ENCODE peak calls at places on chromosomes 11 and 22, in nine cellular contexts. One of them, this sample, is unnamed.

GRCh38 chr22:48490513-48491411 is 1336.9 kb downstream of the BRD1 start:
- DNase-seq in progenitor cell of endocrine pancreas: no peak
- DNase-seq in tibial nerve: no peak
- DNase-seq in foreskin fibroblast: no peak
- DNase-seq in DND-41: no peak
- DNase-seq in LNCaP clone FGC: no peak
- DNase-seq in lower lobe of right lung: no peak
- DNase-seq in NB4: no peak
- DNase-seq in Peyer's patch: peak; percentile 31
- DNase-seq in this sample: no peak

GRCh38 chr22:49011769-49012598 is 815.7 kb downstream of the BRD1 start:
- DNase-seq in progenitor cell of endocrine pancreas: no peak
- DNase-seq in tibial nerve: no peak
- DNase-seq in foreskin fibroblast: no peak
- DNase-seq in DND-41: no peak
- DNase-seq in LNCaP clone FGC: no peak
- DNase-seq in lower lobe of right lung: peak; percentile 9
- DNase-seq in NB4: no peak
- DNase-seq in Peyer's patch: peak; percentile 39
- DNase-seq in this sample: no peak

GRCh38 chr22:36339171-36340065 is 48.3 kb downstream of the MYH9 start:
- DNase-seq in progenitor cell of endocrine pancreas: no peak
- DNase-seq in tibial nerve: no peak
- DNase-seq in foreskin fibroblast: peak; percentile 76
- DNase-seq in DND-41: no peak
- DNase-seq in LNCaP clone FGC: no peak
- DNase-seq in lower lobe of right lung: no peak
- DNase-seq in NB4: no peak
- DNase-seq in Peyer's patch: no peak
- DNase-seq in this sample: no peak

GRCh38 chr22:47190276-47190956 is 428.0 kb downstream of the TBC1D22A start:
- DNase-seq in progenitor cell of endocrine pancreas: no peak
- DNase-seq in tibial nerve: no peak
- DNase-seq in foreskin fibroblast: no peak
- DNase-seq in DND-41: no peak
- DNase-seq in LNCaP clone FGC: no peak
- DNase-seq in lower lobe of right lung: peak; percentile 41
- DNase-seq in NB4: no peak
- DNase-seq in Peyer's patch: peak; percentile 39
- DNase-seq in this sample: peak; percentile 7

GRCh38 chr11:48005133-48005532 is 24.8 kb downstream of the PTPRJ start:
- DNase-seq in progenitor cell of endocrine pancreas: no peak
- DNase-seq in tibial nerve: no peak
- DNase-seq in foreskin fibroblast: no peak
- DNase-seq in DND-41: no peak
- DNase-seq in LNCaP clone FGC: no peak
- DNase-seq in lower lobe of right lung: no peak
- DNase-seq in NB4: no peak
- DNase-seq in Peyer's patch: no peak
- DNase-seq in this sample: no peak

GRCh38 chr11:24422371-24422770 is 74.5 kb upstream of the LUZP2 start:
- DNase-seq in progenitor cell of endocrine pancreas: no peak
- DNase-seq in tibial nerve: no peak
- DNase-seq in foreskin fibroblast: no peak
- DNase-seq in DND-41: no peak
- DNase-seq in LNCaP clone FGC: no peak
- DNase-seq in lower lobe of right lung: no peak
- DNase-seq in NB4: no peak
- DNase-seq in Peyer's patch: no peak
- DNase-seq in this sample: no peak

GRCh38 chr11:17208257-17208999 is 642 bp upstream of the PIK3C2A start:
- DNase-seq in progenitor cell of endocrine pancreas: peak; percentile 56
- DNase-seq in tibial nerve: peak; percentile 33
- DNase-seq in foreskin fibroblast: no peak
- DNase-seq in DND-41: no peak
- DNase-seq in LNCaP clone FGC: peak; percentile 86
- DNase-seq in lower lobe of right lung: no peak
- DNase-seq in NB4: peak; percentile 60
- DNase-seq in Peyer's patch: peak; percentile 77
- DNase-seq in this sample: no peak

GRCh38 chr11:34501500-34501899 is 12.1 kb downstream of the ELF5 start:
- DNase-seq in progenitor cell of endocrine pancreas: no peak
- DNase-seq in tibial nerve: peak; percentile 28
- DNase-seq in foreskin fibroblast: peak; percentile 68
- DNase-seq in DND-41: no peak
- DNase-seq in LNCaP clone FGC: no peak
- DNase-seq in lower lobe of right lung: peak; percentile 64
- DNase-seq in NB4: peak; percentile 64
- DNase-seq in Peyer's patch: no peak
- DNase-seq in this sample: no peak

GRCh38 chr22:36998620-36999351 is 20.5 kb downstream of the TST start:
- DNase-seq in progenitor cell of endocrine pancreas: no peak
- DNase-seq in tibial nerve: no peak
- DNase-seq in foreskin fibroblast: peak; percentile 30
- DNase-seq in DND-41: no peak
- DNase-seq in LNCaP clone FGC: no peak
- DNase-seq in lower lobe of right lung: no peak
- DNase-seq in NB4: no peak
- DNase-seq in Peyer's patch: peak; percentile 71
- DNase-seq in this sample: no peak

GRCh38 chr11:130904380-130904779 is 11.9 kb downstream of the SNX19 start:
- DNase-seq in progenitor cell of endocrine pancreas: no peak
- DNase-seq in tibial nerve: no peak
- DNase-seq in foreskin fibroblast: no peak
- DNase-seq in DND-41: no peak
- DNase-seq in LNCaP clone FGC: no peak
- DNase-seq in lower lobe of right lung: no peak
- DNase-seq in NB4: no peak
- DNase-seq in Peyer's patch: no peak
- DNase-seq in this sample: no peak

GRCh38 chr11:58832246-58832645 is 12.3 kb downstream of the GLYATL2 start:
- DNase-seq in progenitor cell of endocrine pancreas: no peak
- DNase-seq in tibial nerve: no peak
- DNase-seq in foreskin fibroblast: no peak
- DNase-seq in DND-41: no peak
- DNase-seq in LNCaP clone FGC: no peak
- DNase-seq in lower lobe of right lung: no peak
- DNase-seq in NB4: no peak
- DNase-seq in Peyer's patch: no peak
- DNase-seq in this sample: no peak

GRCh38 chr11:1303196-1303821 is 6.1 kb downstream of the TOLLIP start:
- DNase-seq in progenitor cell of endocrine pancreas: no peak
- DNase-seq in tibial nerve: no peak
- DNase-seq in foreskin fibroblast: no peak
- DNase-seq in DND-41: no peak
- DNase-seq in LNCaP clone FGC: peak; percentile 88
- DNase-seq in lower lobe of right lung: peak; percentile 59
- DNase-seq in NB4: peak; percentile 22
- DNase-seq in Peyer's patch: peak; percentile 76
- DNase-seq in this sample: no peak

GRCh38 chr11:46075168-46075567 is 46.1 kb downstream of the PHF21A start:
- DNase-seq in progenitor cell of endocrine pancreas: no peak
- DNase-seq in tibial nerve: no peak
- DNase-seq in foreskin fibroblast: peak; percentile 29
- DNase-seq in DND-41: no peak
- DNase-seq in LNCaP clone FGC: no peak
- DNase-seq in lower lobe of right lung: no peak
- DNase-seq in NB4: no peak
- DNase-seq in Peyer's patch: no peak
- DNase-seq in this sample: no peak

GRCh38 chr11:16613401-16614381 is 124.8 kb upstream of the C11orf58 start:
- DNase-seq in progenitor cell of endocrine pancreas: peak; percentile 88
- DNase-seq in tibial nerve: peak; percentile 92
- DNase-seq in foreskin fibroblast: peak; percentile 69
- DNase-seq in DND-41: peak; percentile 49
- DNase-seq in LNCaP clone FGC: peak; percentile 27
- DNase-seq in lower lobe of right lung: peak; percentile 87
- DNase-seq in NB4: peak; percentile 77
- DNase-seq in Peyer's patch: peak; percentile 88
- DNase-seq in this sample: peak; percentile 28

GRCh38 chr22:44881246-44881600 is 128.6 kb downstream of the PHF21B start:
- DNase-seq in progenitor cell of endocrine pancreas: no peak
- DNase-seq in tibial nerve: no peak
- DNase-seq in foreskin fibroblast: no peak
- DNase-seq in DND-41: no peak
- DNase-seq in LNCaP clone FGC: no peak
- DNase-seq in lower lobe of right lung: no peak
- DNase-seq in NB4: no peak
- DNase-seq in Peyer's patch: no peak
- DNase-seq in this sample: no peak

GRCh38 chr22:41436322-41437113 is 10.1 kb downstream of the TOB2 start:
- DNase-seq in progenitor cell of endocrine pancreas: no peak
- DNase-seq in tibial nerve: no peak
- DNase-seq in foreskin fibroblast: no peak
- DNase-seq in DND-41: no peak
- DNase-seq in LNCaP clone FGC: no peak
- DNase-seq in lower lobe of right lung: no peak
- DNase-seq in NB4: no peak
- DNase-seq in Peyer's patch: no peak
- DNase-seq in this sample: no peak

GRCh38 chr11:3147626-3148025 is 17.5 kb downstream of the OSBPL5 start:
- DNase-seq in progenitor cell of endocrine pancreas: no peak
- DNase-seq in tibial nerve: no peak
- DNase-seq in foreskin fibroblast: no peak
- DNase-seq in DND-41: no peak
- DNase-seq in LNCaP clone FGC: no peak
- DNase-seq in lower lobe of right lung: no peak
- DNase-seq in NB4: no peak
- DNase-seq in Peyer's patch: no peak
- DNase-seq in this sample: no peak

GRCh38 chr22:30921108-30921507 is 47.5 kb downstream of the MORC2 start:
- DNase-seq in progenitor cell of endocrine pancreas: no peak
- DNase-seq in tibial nerve: no peak
- DNase-seq in foreskin fibroblast: peak; percentile 12
- DNase-seq in DND-41: no peak
- DNase-seq in LNCaP clone FGC: no peak
- DNase-seq in lower lobe of right lung: no peak
- DNase-seq in NB4: peak; percentile 52
- DNase-seq in Peyer's patch: peak; percentile 38
- DNase-seq in this sample: no peak

DNA sequence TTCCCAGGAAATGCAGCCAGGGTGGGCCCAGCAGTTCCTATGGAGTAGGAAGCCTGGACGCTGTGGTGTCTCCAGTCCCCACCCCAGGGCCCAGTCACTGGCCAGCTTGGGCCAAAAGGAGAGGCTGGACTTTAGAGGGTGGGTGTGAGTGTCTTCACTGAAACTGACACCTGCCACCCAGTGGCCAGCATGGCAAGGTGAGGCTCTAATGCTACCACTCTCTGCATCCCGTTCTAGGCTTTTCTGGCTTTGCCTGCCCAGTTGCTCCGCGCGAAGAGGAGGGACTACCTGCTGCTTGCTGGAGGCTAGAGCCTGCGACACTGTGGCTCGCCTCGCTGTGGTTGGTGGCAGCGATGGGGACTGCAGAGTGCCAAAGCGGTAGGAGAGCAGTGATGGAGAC is 35.4 kb downstream of the C22orf42 start:
- DNase-seq in progenitor cell of endocrine pancreas: no peak
- DNase-seq in tibial nerve: no peak
- DNase-seq in foreskin fibroblast: no peak
- DNase-seq in DND-41: no peak
- DNase-seq in LNCaP clone FGC: no peak
- DNase-seq in lower lobe of right lung: no peak
- DNase-seq in NB4: no peak
- DNase-seq in Peyer's patch: no peak
- DNase-seq in this sample: no peak
- TF ChIP-seq CTCF in progenitor cell of endocrine pancreas: peak; percentile 25
- TF ChIP-seq CTCF in tibial nerve: no peak
- TF ChIP-seq CTCF in foreskin fibroblast: no peak
- TF ChIP-seq CTCF in DND-41: peak; percentile 38
- TF ChIP-seq CTCF in LNCaP clone FGC: peak; percentile 64
- TF ChIP-seq CTCF in lower lobe of right lung: no peak
- TF ChIP-seq CTCF in NB4: no peak
- TF ChIP-seq CTCF in Peyer's patch: no peak
- TF ChIP-seq CTCF in this sample: no peak

GRCh38 chr11:103110406-103110805 is 1.2 kb downstream of the DYNC2H1 start:
- DNase-seq in progenitor cell of endocrine pancreas: no peak
- DNase-seq in tibial nerve: no peak
- DNase-seq in foreskin fibroblast: no peak
- DNase-seq in DND-41: no peak
- DNase-seq in LNCaP clone FGC: no peak
- DNase-seq in lower lobe of right lung: no peak
- DNase-seq in NB4: no peak
- DNase-seq in Peyer's patch: no peak
- DNase-seq in this sample: no peak
- TF ChIP-seq CTCF in progenitor cell of endocrine pancreas: peak; percentile 11
- TF ChIP-seq CTCF in tibial nerve: no peak
- TF ChIP-seq CTCF in foreskin fibroblast: peak; percentile 37
- TF ChIP-seq CTCF in DND-41: no peak
- TF ChIP-seq CTCF in LNCaP clone FGC: peak; percentile 41
- TF ChIP-seq CTCF in lower lobe of right lung: peak; percentile 18
- TF ChIP-seq CTCF in NB4: no peak
- TF ChIP-seq CTCF in Peyer's patch: no peak
- TF ChIP-seq CTCF in this sample: no peak

DNA sequence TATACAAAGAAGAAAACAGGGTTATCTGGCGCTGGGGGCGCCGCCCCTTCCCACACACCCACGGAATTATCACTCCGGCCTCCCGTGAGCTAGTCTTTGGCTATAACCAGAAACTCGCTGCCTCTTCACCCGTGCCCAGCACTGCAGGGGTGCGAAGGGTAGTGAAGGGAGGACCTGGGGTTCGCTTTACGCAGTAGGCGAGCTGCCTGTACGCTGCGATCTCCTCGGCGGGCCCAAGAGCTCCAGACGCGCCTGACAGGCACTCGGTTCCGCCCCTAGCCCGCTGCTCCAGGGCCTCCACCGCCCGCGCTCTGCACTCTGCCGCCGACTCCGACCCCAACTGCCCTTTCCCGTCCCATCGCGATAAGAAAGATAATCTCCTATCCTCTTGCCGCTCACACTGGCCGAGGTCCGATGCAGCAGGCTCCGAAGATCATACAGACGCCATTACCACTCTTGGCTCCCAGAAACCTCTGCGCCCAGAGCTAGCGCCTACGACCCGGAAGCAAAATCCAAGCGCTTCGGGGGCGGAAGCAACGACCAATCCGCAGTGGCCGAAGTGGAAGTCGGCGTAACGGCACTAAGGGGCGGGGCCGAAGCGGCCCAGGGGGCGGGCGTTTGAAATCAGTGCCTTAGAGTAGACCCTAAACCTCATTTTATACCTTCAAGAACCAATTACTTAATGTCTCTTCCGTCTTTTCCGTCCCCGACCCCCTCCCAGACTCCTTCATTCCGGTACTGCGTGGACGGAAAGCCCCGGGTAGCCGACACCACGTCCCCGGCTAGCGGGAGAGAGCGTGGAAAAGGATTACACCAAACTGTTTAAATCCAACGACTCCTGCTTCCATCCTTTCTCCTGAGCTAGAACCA is at the start of the genes CWC15 and KDM4D:
- DNase-seq in progenitor cell of endocrine pancreas: peak; percentile 82
- DNase-seq in tibial nerve: peak; percentile 92
- DNase-seq in foreskin fibroblast: peak; percentile 90
- DNase-seq in DND-41: peak; percentile 94
- DNase-seq in LNCaP clone FGC: peak; percentile 81
- DNase-seq in lower lobe of right lung: peak; percentile 96
- DNase-seq in NB4: peak; percentile 96
- DNase-seq in Peyer's patch: peak; percentile 97
- DNase-seq in this sample: peak; percentile 87
- TF ChIP-seq CTCF in progenitor cell of endocrine pancreas: no peak
- TF ChIP-seq CTCF in tibial nerve: peak; percentile 22
- TF ChIP-seq CTCF in foreskin fibroblast: no peak
- TF ChIP-seq CTCF in DND-41: no peak
- TF ChIP-seq CTCF in LNCaP clone FGC: no peak
- TF ChIP-seq CTCF in lower lobe of right lung: no peak
- TF ChIP-seq CTCF in NB4: no peak
- TF ChIP-seq CTCF in Peyer's patch: no peak
- TF ChIP-seq CTCF in this sample: no peak

GRCh38 chr22:50102946-50103345 is 13.1 kb downstream of the MOV10L1 start:
- DNase-seq in progenitor cell of endocrine pancreas: no peak
- DNase-seq in tibial nerve: no peak
- DNase-seq in foreskin fibroblast: no peak
- DNase-seq in DND-41: no peak
- DNase-seq in LNCaP clone FGC: peak; percentile 4
- DNase-seq in lower lobe of right lung: no peak
- DNase-seq in NB4: peak; percentile 43
- DNase-seq in Peyer's patch: no peak
- DNase-seq in this sample: no peak
- TF ChIP-seq CTCF in progenitor cell of endocrine pancreas: no peak
- TF ChIP-seq CTCF in tibial nerve: no peak
- TF ChIP-seq CTCF in foreskin fibroblast: no peak
- TF ChIP-seq CTCF in DND-41: no peak
- TF ChIP-seq CTCF in LNCaP clone FGC: peak; percentile 39
- TF ChIP-seq CTCF in lower lobe of right lung: no peak
- TF ChIP-seq CTCF in NB4: no peak
- TF ChIP-seq CTCF in Peyer's patch: no peak
- TF ChIP-seq CTCF in this sample: no peak

This sample was measured in activated B cell treated with CpG ODN at 0.5 μM for 24 hours.